ENCODE peak calls at places on chromosomes 2 and 18, in five cellular contexts. One of them, this sample, is unnamed.

GRCh38 chr2:102142829-102143449 is 393 bp downstream of the IL1R1 start:
- DNase-seq in cardiac fibroblast: peak
- DNase-seq in AG04450: no peak
- DNase-seq in fibroblast of villous mesenchyme: peak
- DNase-seq in fibroblast of the aortic adventitia: peak
- DNase-seq in this sample: no peak

GRCh38 chr2:43169091-43169936 is 57.1 kb downstream of the ZFP36L2 start:
- DNase-seq in cardiac fibroblast: no peak
- DNase-seq in AG04450: no peak
- DNase-seq in fibroblast of villous mesenchyme: no peak
- DNase-seq in fibroblast of the aortic adventitia: no peak
- DNase-seq in this sample: no peak

GRCh38 chr18:45874501-45875184 is 49.2 kb downstream of the SIGLEC15 start:
- DNase-seq in cardiac fibroblast: no peak
- DNase-seq in AG04450: no peak
- DNase-seq in fibroblast of villous mesenchyme: no peak
- DNase-seq in fibroblast of the aortic adventitia: peak
- DNase-seq in this sample: no peak

GRCh38 chr18:46756172-46756558 is 688 bp downstream of the ST8SIA5 start:
- DNase-seq in cardiac fibroblast: no peak
- DNase-seq in AG04450: no peak
- DNase-seq in fibroblast of villous mesenchyme: no peak
- DNase-seq in fibroblast of the aortic adventitia: no peak
- DNase-seq in this sample: no peak

GRCh38 chr18:57797209-57797651 is 5.9 kb downstream of the ATP8B1 start:
- DNase-seq in cardiac fibroblast: no peak
- DNase-seq in AG04450: no peak
- DNase-seq in fibroblast of villous mesenchyme: no peak
- DNase-seq in fibroblast of the aortic adventitia: no peak
- DNase-seq in this sample: no peak

GRCh38 chr2:28539095-28539494 is 43.2 kb downstream of the PLB1 start:
- DNase-seq in cardiac fibroblast: peak
- DNase-seq in AG04450: no peak
- DNase-seq in fibroblast of villous mesenchyme: no peak
- DNase-seq in fibroblast of the aortic adventitia: peak
- DNase-seq in this sample: no peak

GRCh38 chr18:27094621-27095020 is 90.5 kb downstream of the CHST9 start:
- DNase-seq in cardiac fibroblast: no peak
- DNase-seq in AG04450: no peak
- DNase-seq in fibroblast of villous mesenchyme: no peak
- DNase-seq in fibroblast of the aortic adventitia: no peak
- DNase-seq in this sample: no peak

GRCh38 chr2:130341562-130342019 is 1.1 kb upstream of the IMP4 start:
- DNase-seq in cardiac fibroblast: no peak
- DNase-seq in AG04450: no peak
- DNase-seq in fibroblast of villous mesenchyme: no peak
- DNase-seq in fibroblast of the aortic adventitia: no peak
- DNase-seq in this sample: no peak

GRCh38 chr2:10901160-10901559 is 10.6 kb upstream of the KCNF1 start:
- DNase-seq in cardiac fibroblast: peak
- DNase-seq in AG04450: no peak
- DNase-seq in fibroblast of villous mesenchyme: peak
- DNase-seq in fibroblast of the aortic adventitia: no peak
- DNase-seq in this sample: no peak

GRCh38 chr2:46118656-46119338 is 178.4 kb upstream of the EPAS1 start:
- DNase-seq in cardiac fibroblast: peak
- DNase-seq in AG04450: no peak
- DNase-seq in fibroblast of villous mesenchyme: peak
- DNase-seq in fibroblast of the aortic adventitia: peak
- DNase-seq in this sample: no peak

GRCh38 chr18:70333757-70334156 is 44.9 kb downstream of the SOCS6 start:
- DNase-seq in cardiac fibroblast: peak
- DNase-seq in AG04450: peak
- DNase-seq in fibroblast of villous mesenchyme: peak
- DNase-seq in fibroblast of the aortic adventitia: peak
- DNase-seq in this sample: peak

GRCh38 chr2:238370482-238371372 is 50.4 kb downstream of the TRAF3IP1 start:
- DNase-seq in cardiac fibroblast: peak
- DNase-seq in AG04450: peak
- DNase-seq in fibroblast of villous mesenchyme: peak
- DNase-seq in fibroblast of the aortic adventitia: peak
- DNase-seq in this sample: no peak

GRCh38 chr18:9884532-9885140 is 1.1 kb upstream of the TXNDC2 start:
- DNase-seq in cardiac fibroblast: no peak
- DNase-seq in AG04450: no peak
- DNase-seq in fibroblast of villous mesenchyme: no peak
- DNase-seq in fibroblast of the aortic adventitia: no peak
- DNase-seq in this sample: no peak

GRCh38 chr2:177296047-177296446 is 31.5 kb upstream of the NFE2L2 start:
- DNase-seq in cardiac fibroblast: peak
- DNase-seq in AG04450: no peak
- DNase-seq in fibroblast of villous mesenchyme: peak
- DNase-seq in fibroblast of the aortic adventitia: peak
- DNase-seq in this sample: no peak

GRCh38 chr2:240574386-240575100 is 6.3 kb downstream of the RNPEPL1 start:
- DNase-seq in cardiac fibroblast: no peak
- DNase-seq in AG04450: no peak
- DNase-seq in fibroblast of villous mesenchyme: no peak
- DNase-seq in fibroblast of the aortic adventitia: no peak
- DNase-seq in this sample: no peak

GRCh38 chr2:119465687-119466086 is 34.0 kb downstream of the TMEM37 start:
- DNase-seq in cardiac fibroblast: no peak
- DNase-seq in AG04450: no peak
- DNase-seq in fibroblast of villous mesenchyme: no peak
- DNase-seq in fibroblast of the aortic adventitia: no peak
- DNase-seq in this sample: no peak

GRCh38 chr2:218878486-218878885 is 2.2 kb upstream of the WNT10A start:
- DNase-seq in cardiac fibroblast: no peak
- DNase-seq in AG04450: no peak
- DNase-seq in fibroblast of villous mesenchyme: no peak
- DNase-seq in fibroblast of the aortic adventitia: no peak
- DNase-seq in this sample: no peak

GRCh38 chr18:44835555-44836156 is 155.0 kb downstream of the SETBP1 start:
- DNase-seq in cardiac fibroblast: no peak
- DNase-seq in AG04450: no peak
- DNase-seq in fibroblast of villous mesenchyme: no peak
- DNase-seq in fibroblast of the aortic adventitia: peak
- DNase-seq in this sample: no peak

GRCh38 chr2:121075006-121075545 is 209.9 kb downstream of the TFCP2L1 start:
- DNase-seq in cardiac fibroblast: peak
- DNase-seq in AG04450: peak
- DNase-seq in fibroblast of villous mesenchyme: peak
- DNase-seq in fibroblast of the aortic adventitia: peak
- DNase-seq in this sample: peak

GRCh38 chr2:11681722-11682589 is 12.0 kb upstream of the NTSR2 start:
- DNase-seq in cardiac fibroblast: no peak
- DNase-seq in AG04450: no peak
- DNase-seq in fibroblast of villous mesenchyme: no peak
- DNase-seq in fibroblast of the aortic adventitia: no peak
- DNase-seq in this sample: no peak

GRCh38 chr2:199627417-199627816 is 169.7 kb upstream of the SATB2 start:
- DNase-seq in cardiac fibroblast: no peak
- DNase-seq in AG04450: no peak
- DNase-seq in fibroblast of villous mesenchyme: no peak
- DNase-seq in fibroblast of the aortic adventitia: no peak
- DNase-seq in this sample: no peak

GRCh38 chr2:136255648-136256461 is 137.9 kb upstream of the CXCR4 start:
- DNase-seq in cardiac fibroblast: no peak
- DNase-seq in AG04450: no peak
- DNase-seq in fibroblast of villous mesenchyme: no peak
- DNase-seq in fibroblast of the aortic adventitia: no peak
- DNase-seq in this sample: no peak
- TF ChIP-seq CTCF in cardiac fibroblast: no peak
- TF ChIP-seq CTCF in AG04450: no peak
- TF ChIP-seq CTCF in fibroblast of villous mesenchyme: no peak
- TF ChIP-seq CTCF in fibroblast of the aortic adventitia: no peak
- TF ChIP-seq CTCF in this sample: no peak

GRCh38 chr2:188979119-188979729 is 5.1 kb downstream of the COL3A1 start:
- DNase-seq in cardiac fibroblast: no peak
- DNase-seq in AG04450: no peak
- DNase-seq in fibroblast of villous mesenchyme: peak
- DNase-seq in fibroblast of the aortic adventitia: peak
- DNase-seq in this sample: no peak
- H3K4me3 ChIP-seq in cardiac fibroblast: peak
- H3K4me3 ChIP-seq in AG04450: peak
- H3K4me3 ChIP-seq in fibroblast of villous mesenchyme: peak
- H3K4me3 ChIP-seq in fibroblast of the aortic adventitia: peak
- H3K4me3 ChIP-seq in this sample: peak

DNA sequence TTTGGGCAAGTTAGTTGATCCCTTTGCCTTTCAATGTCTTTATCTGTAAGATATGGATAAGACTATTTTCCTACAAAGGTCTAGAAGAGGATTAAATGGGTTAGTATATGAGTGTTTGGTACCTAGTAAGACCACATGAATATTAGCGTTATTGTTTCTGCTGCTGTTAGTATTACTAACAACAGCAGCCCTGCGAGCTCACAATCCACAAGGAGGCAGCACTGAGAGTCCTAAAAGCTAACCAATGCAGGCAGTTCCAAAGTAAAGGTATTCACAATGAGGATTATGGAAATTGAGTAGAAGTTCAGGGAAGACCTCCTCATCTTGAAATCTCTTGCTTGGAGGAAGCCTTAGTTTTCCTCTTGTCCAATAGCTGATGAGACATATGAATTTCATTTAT is 248.9 kb downstream of the TDRD15 start:
- DNase-seq in cardiac fibroblast: no peak
- DNase-seq in AG04450: no peak
- DNase-seq in fibroblast of villous mesenchyme: peak
- DNase-seq in fibroblast of the aortic adventitia: no peak
- DNase-seq in this sample: no peak
- TF ChIP-seq CTCF in cardiac fibroblast: no peak
- TF ChIP-seq CTCF in AG04450: peak
- TF ChIP-seq CTCF in fibroblast of villous mesenchyme: peak
- TF ChIP-seq CTCF in fibroblast of the aortic adventitia: no peak
- TF ChIP-seq CTCF in this sample: no peak

GRCh38 chr2:196745711-196746110 is 53.8 kb downstream of the GTF3C3 start:
- DNase-seq in cardiac fibroblast: no peak
- DNase-seq in AG04450: no peak
- DNase-seq in fibroblast of villous mesenchyme: no peak
- DNase-seq in fibroblast of the aortic adventitia: no peak
- DNase-seq in this sample: no peak

GRCh38 chr2:196750291-196750923 is 49.1 kb downstream of the GTF3C3 start:
- DNase-seq in cardiac fibroblast: no peak
- DNase-seq in AG04450: no peak
- DNase-seq in fibroblast of villous mesenchyme: no peak
- DNase-seq in fibroblast of the aortic adventitia: no peak
- DNase-seq in this sample: no peak

GRCh38 chr2:196748123-196748522 is 51.4 kb downstream of the GTF3C3 start:
- DNase-seq in cardiac fibroblast: no peak
- DNase-seq in AG04450: no peak
- DNase-seq in fibroblast of villous mesenchyme: no peak
- DNase-seq in fibroblast of the aortic adventitia: no peak
- DNase-seq in this sample: no peak

GRCh38 chr2:196750977-196751631 is 48.4 kb downstream of the GTF3C3 start:
- DNase-seq in cardiac fibroblast: peak
- DNase-seq in AG04450: peak
- DNase-seq in fibroblast of villous mesenchyme: peak
- DNase-seq in fibroblast of the aortic adventitia: peak
- DNase-seq in this sample: peak
- H3K4me3 ChIP-seq in cardiac fibroblast: no peak
- H3K4me3 ChIP-seq in AG04450: no peak
- H3K4me3 ChIP-seq in fibroblast of villous mesenchyme: peak
- H3K4me3 ChIP-seq in fibroblast of the aortic adventitia: no peak
- H3K4me3 ChIP-seq in this sample: no peak

This sample was measured in AG04449.